ENCODE peak calls at places on chromosome 9, in five cellular contexts. One of them, this sample, is unnamed.

GRCh38 chr9:24708808-24709207 is 163.1 kb upstream of the IZUMO3 start:
- DNase-seq in CD4-positive, CD25-positive, alpha-beta regulatory T cell: no peak
- DNase-seq in NT2/D1: no peak
- DNase-seq in NCI-H748 treated with DMSO at 0.1 percent for 48 hours: no peak
- DNase-seq in GM12891: no peak
- DNase-seq in this sample: no peak

GRCh38 chr9:135455401-135456030 is 24.1 kb upstream of the PPP1R26 start:
- DNase-seq in CD4-positive, CD25-positive, alpha-beta regulatory T cell: no peak
- DNase-seq in NT2/D1: no peak
- DNase-seq in NCI-H748 treated with DMSO at 0.1 percent for 48 hours: no peak
- DNase-seq in GM12891: no peak
- DNase-seq in this sample: no peak

GRCh38 chr9:93182572-93182971 is 1.4 kb upstream of the WNK2 start:
- DNase-seq in CD4-positive, CD25-positive, alpha-beta regulatory T cell: no peak
- DNase-seq in NT2/D1: no peak
- DNase-seq in NCI-H748 treated with DMSO at 0.1 percent for 48 hours: no peak
- DNase-seq in GM12891: no peak
- DNase-seq in this sample: no peak

GRCh38 chr9:91162784-91163440 is 198.8 kb downstream of the AUH start:
- DNase-seq in CD4-positive, CD25-positive, alpha-beta regulatory T cell: peak
- DNase-seq in NT2/D1: no peak
- DNase-seq in NCI-H748 treated with DMSO at 0.1 percent for 48 hours: no peak
- DNase-seq in GM12891: peak
- DNase-seq in this sample: peak

GRCh38 chr9:101427957-101428655 is 7.5 kb downstream of the ALDOB start:
- DNase-seq in CD4-positive, CD25-positive, alpha-beta regulatory T cell: no peak
- DNase-seq in NT2/D1: no peak
- DNase-seq in NCI-H748 treated with DMSO at 0.1 percent for 48 hours: no peak
- DNase-seq in GM12891: no peak
- DNase-seq in this sample: no peak

GRCh38 chr9:37591775-37592107 is 656 bp downstream of the TOMM5 start:
- DNase-seq in CD4-positive, CD25-positive, alpha-beta regulatory T cell: no peak
- DNase-seq in NT2/D1: no peak
- DNase-seq in NCI-H748 treated with DMSO at 0.1 percent for 48 hours: no peak
- DNase-seq in GM12891: no peak
- DNase-seq in this sample: no peak

GRCh38 chr9:136147038-136147889 is 28.6 kb upstream of the TMEM250 start:
- DNase-seq in CD4-positive, CD25-positive, alpha-beta regulatory T cell: no peak
- DNase-seq in NT2/D1: no peak
- DNase-seq in NCI-H748 treated with DMSO at 0.1 percent for 48 hours: no peak
- DNase-seq in GM12891: no peak
- DNase-seq in this sample: no peak

GRCh38 chr9:122370303-122370702 is 521 bp upstream of the PTGS1 start:
- DNase-seq in CD4-positive, CD25-positive, alpha-beta regulatory T cell: no peak
- DNase-seq in NT2/D1: no peak
- DNase-seq in NCI-H748 treated with DMSO at 0.1 percent for 48 hours: no peak
- DNase-seq in GM12891: no peak
- DNase-seq in this sample: no peak

GRCh38 chr9:123743737-123744136 is 186.2 kb downstream of the DENND1A start:
- DNase-seq in CD4-positive, CD25-positive, alpha-beta regulatory T cell: no peak
- DNase-seq in NT2/D1: no peak
- DNase-seq in NCI-H748 treated with DMSO at 0.1 percent for 48 hours: no peak
- DNase-seq in GM12891: no peak
- DNase-seq in this sample: no peak

GRCh38 chr9:115015018-115015635 is 84.7 kb upstream of the TNFSF8 start:
- DNase-seq in CD4-positive, CD25-positive, alpha-beta regulatory T cell: no peak
- DNase-seq in NT2/D1: peak
- DNase-seq in NCI-H748 treated with DMSO at 0.1 percent for 48 hours: peak
- DNase-seq in GM12891: no peak
- DNase-seq in this sample: no peak

GRCh38 chr9:2271426-2271825 is 256.3 kb downstream of the SMARCA2 start:
- DNase-seq in CD4-positive, CD25-positive, alpha-beta regulatory T cell: no peak
- DNase-seq in NT2/D1: no peak
- DNase-seq in NCI-H748 treated with DMSO at 0.1 percent for 48 hours: no peak
- DNase-seq in GM12891: peak
- DNase-seq in this sample: peak

This sample was measured in GM12892.